ENCODE peak calls at places on chromosomes 13 and 19, in five cellular contexts. One of them, this sample, is unnamed. For H3K9me3, the result is how much of the 10 kb centered on the place peaks cover.

GRCh38 chr13:108365255-108365654 is 95.7 kb downstream of the TNFSF13B start:
- DNase-seq in fibroblast of lung: no peak
- DNase-seq in iPS DF 6.9: no peak
- DNase-seq in CD4-positive, alpha-beta memory T cell: no peak
- DNase-seq in esophagus squamous epithelium: no peak
- DNase-seq in this sample: no peak

GRCh38 chr13:64723735-64724134 is 2506.4 kb downstream of the PCDH9 start:
- DNase-seq in CD4-positive, alpha-beta memory T cell: no peak
- DNase-seq in esophagus squamous epithelium: no peak
- DNase-seq in fibroblast of lung: peak
- DNase-seq in iPS DF 6.9: no peak
- DNase-seq in this sample: no peak

GRCh38 chr13:101065314-101065713 is 351.0 kb downstream of the NALCN start:
- DNase-seq in CD4-positive, alpha-beta memory T cell: no peak
- DNase-seq in esophagus squamous epithelium: no peak
- DNase-seq in fibroblast of lung: no peak
- DNase-seq in iPS DF 6.9: no peak
- DNase-seq in this sample: no peak

GRCh38 chr19:31066385-31066784 is 282.9 kb downstream of the TSHZ3 start:
- DNase-seq in CD4-positive, alpha-beta memory T cell: no peak
- DNase-seq in iPS DF 6.9: no peak
- DNase-seq in fibroblast of lung: peak
- DNase-seq in esophagus squamous epithelium: no peak
- DNase-seq in this sample: no peak

GRCh38 chr19:55113570-55114039 is 3.8 kb downstream of the PPP1R12C start:
- DNase-seq in esophagus squamous epithelium: no peak
- DNase-seq in iPS DF 6.9: no peak
- DNase-seq in CD4-positive, alpha-beta memory T cell: no peak
- DNase-seq in fibroblast of lung: peak
- DNase-seq in this sample: no peak

GRCh38 chr13:105991622-105992254 is 543.7 kb downstream of the EFNB2 start:
- DNase-seq in CD4-positive, alpha-beta memory T cell: no peak
- DNase-seq in iPS DF 6.9: no peak
- DNase-seq in esophagus squamous epithelium: no peak
- DNase-seq in fibroblast of lung: peak
- DNase-seq in this sample: no peak

GRCh38 chr13:75399879-75400217 is 82.1 kb downstream of the TBC1D4 start:
- DNase-seq in CD4-positive, alpha-beta memory T cell: no peak
- DNase-seq in fibroblast of lung: no peak
- DNase-seq in esophagus squamous epithelium: no peak
- DNase-seq in iPS DF 6.9: no peak
- DNase-seq in this sample: no peak

GRCh38 chr13:99980201-99981114 is 1.1 kb upstream of the ZIC2 start:
- DNase-seq in fibroblast of lung: peak
- DNase-seq in CD4-positive, alpha-beta memory T cell: peak
- DNase-seq in esophagus squamous epithelium: no peak
- DNase-seq in iPS DF 6.9: no peak
- DNase-seq in this sample: peak

GRCh38 chr13:20492641-20493040 is 33.0 kb downstream of the CRYL1 start:
- DNase-seq in CD4-positive, alpha-beta memory T cell: peak
- DNase-seq in iPS DF 6.9: no peak
- DNase-seq in esophagus squamous epithelium: no peak
- DNase-seq in fibroblast of lung: peak
- DNase-seq in this sample: peak

GRCh38 chr19:30447276-30447870 is 75.2 kb downstream of the ZNF536 start:
- DNase-seq in iPS DF 6.9: no peak
- DNase-seq in esophagus squamous epithelium: no peak
- DNase-seq in fibroblast of lung: no peak
- DNase-seq in CD4-positive, alpha-beta memory T cell: no peak
- DNase-seq in this sample: no peak

GRCh38 chr19:34757441-34757840 is 15.6 kb downstream of the ZNF599 start:
- DNase-seq in fibroblast of lung: no peak
- DNase-seq in CD4-positive, alpha-beta memory T cell: no peak
- DNase-seq in iPS DF 6.9: no peak
- DNase-seq in esophagus squamous epithelium: no peak
- DNase-seq in this sample: no peak
- H3K9me3 ChIP-seq in fibroblast of lung: under half
- H3K9me3 ChIP-seq in CD4-positive, alpha-beta memory T cell: half or more
- H3K9me3 ChIP-seq in iPS DF 6.9: under half
- H3K9me3 ChIP-seq in esophagus squamous epithelium: under half
- H3K9me3 ChIP-seq in this sample: half or more

DNA sequence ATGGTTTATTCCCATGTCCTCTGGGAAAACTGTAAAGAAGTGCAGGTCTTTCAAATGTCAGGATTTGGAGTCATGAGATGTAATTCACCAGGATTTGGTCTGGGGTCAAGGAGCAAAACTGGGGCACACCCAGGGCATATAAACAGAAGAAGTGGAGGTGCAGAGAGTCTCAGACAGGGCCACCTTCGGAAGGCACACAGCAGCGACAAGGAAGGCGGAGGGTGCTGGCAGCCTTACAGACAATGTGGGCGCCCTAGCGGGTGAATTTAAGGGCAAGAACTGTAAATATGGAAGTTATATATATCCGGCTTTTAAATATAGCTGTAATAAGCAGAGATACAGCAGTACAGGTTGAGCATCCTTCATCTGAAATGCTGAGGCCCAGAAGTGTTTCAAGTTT is 31.2 kb downstream of the DHRS12 start:
- DNase-seq in esophagus squamous epithelium: no peak
- DNase-seq in fibroblast of lung: no peak
- DNase-seq in iPS DF 6.9: no peak
- DNase-seq in CD4-positive, alpha-beta memory T cell: no peak
- DNase-seq in this sample: no peak
- H3K9me3 ChIP-seq in esophagus squamous epithelium: under half
- H3K9me3 ChIP-seq in fibroblast of lung: under half
- H3K9me3 ChIP-seq in iPS DF 6.9: under half
- H3K9me3 ChIP-seq in CD4-positive, alpha-beta memory T cell: under half
- H3K9me3 ChIP-seq in this sample: under half

GRCh38 chr19:57398868-57399267 is 9.2 kb downstream of the ZNF548 start:
- DNase-seq in iPS DF 6.9: no peak
- DNase-seq in CD4-positive, alpha-beta memory T cell: no peak
- DNase-seq in fibroblast of lung: no peak
- DNase-seq in esophagus squamous epithelium: no peak
- DNase-seq in this sample: no peak
- H3K9me3 ChIP-seq in iPS DF 6.9: under half
- H3K9me3 ChIP-seq in CD4-positive, alpha-beta memory T cell: under half
- H3K9me3 ChIP-seq in fibroblast of lung: under half
- H3K9me3 ChIP-seq in esophagus squamous epithelium: under half
- H3K9me3 ChIP-seq in this sample: under half

DNA sequence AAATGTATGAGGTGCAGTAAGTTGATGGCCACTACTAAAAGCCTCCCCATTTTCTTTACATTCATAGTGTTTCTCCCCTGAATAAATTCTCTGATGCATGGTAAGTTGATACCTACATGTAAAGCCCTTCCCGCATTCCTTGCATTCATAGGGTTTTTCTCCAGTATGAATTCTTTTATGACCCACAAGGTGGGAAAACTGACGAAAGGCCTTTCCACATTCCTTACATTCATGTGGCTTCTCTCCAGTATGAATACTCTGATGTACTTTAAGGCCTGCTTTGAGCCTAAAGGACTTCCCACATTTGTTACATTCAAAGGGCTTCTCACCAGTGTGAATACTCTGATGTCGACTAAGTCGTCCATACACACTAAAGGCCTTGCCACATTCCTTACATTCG is 20.5 kb downstream of the ZNF607 start:
- DNase-seq in esophagus squamous epithelium: no peak
- DNase-seq in fibroblast of lung: no peak
- DNase-seq in CD4-positive, alpha-beta memory T cell: no peak
- DNase-seq in iPS DF 6.9: no peak
- DNase-seq in this sample: no peak
- H3K9me3 ChIP-seq in esophagus squamous epithelium: under half
- H3K9me3 ChIP-seq in fibroblast of lung: under half
- H3K9me3 ChIP-seq in CD4-positive, alpha-beta memory T cell: under half
- H3K9me3 ChIP-seq in iPS DF 6.9: under half
- H3K9me3 ChIP-seq in this sample: under half

DNA sequence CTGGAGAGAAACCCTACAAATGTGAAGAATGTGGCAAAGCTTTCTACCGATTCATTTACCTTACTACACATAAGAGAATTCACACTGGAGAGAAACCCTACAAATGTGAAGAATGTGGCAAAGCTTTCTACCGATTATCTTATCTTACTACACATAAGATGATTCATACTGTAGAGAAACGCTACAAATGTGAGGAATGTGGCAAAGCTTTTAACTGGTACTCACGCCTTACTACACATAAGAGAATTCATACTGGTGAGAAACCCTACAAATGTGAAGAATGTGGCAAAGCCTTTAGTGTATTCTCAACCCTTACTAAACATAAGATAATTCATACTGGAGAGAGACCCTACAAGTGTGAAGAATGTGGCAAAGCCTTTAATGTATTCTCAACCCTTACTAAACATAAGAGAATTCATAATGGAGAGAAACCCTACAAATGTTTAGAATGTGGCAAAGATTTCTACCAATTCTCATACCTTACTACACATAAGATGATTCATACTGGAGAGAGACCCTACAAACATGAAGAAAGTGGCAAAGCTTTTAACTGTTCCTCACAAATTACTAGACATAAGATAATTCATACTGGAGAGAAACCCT is 12.9 kb upstream of the ZNF493 start:
- DNase-seq in CD4-positive, alpha-beta memory T cell: no peak
- DNase-seq in esophagus squamous epithelium: no peak
- DNase-seq in iPS DF 6.9: no peak
- DNase-seq in fibroblast of lung: no peak
- DNase-seq in this sample: no peak
- H3K9me3 ChIP-seq in CD4-positive, alpha-beta memory T cell: under half
- H3K9me3 ChIP-seq in esophagus squamous epithelium: under half
- H3K9me3 ChIP-seq in iPS DF 6.9: under half
- H3K9me3 ChIP-seq in fibroblast of lung: under half
- H3K9me3 ChIP-seq in this sample: under half

GRCh38 chr19:20558011-20558410 is 7.6 kb downstream of the ZNF737 start:
- DNase-seq in CD4-positive, alpha-beta memory T cell: no peak
- DNase-seq in esophagus squamous epithelium: no peak
- DNase-seq in iPS DF 6.9: no peak
- DNase-seq in fibroblast of lung: no peak
- DNase-seq in this sample: no peak
- H3K9me3 ChIP-seq in CD4-positive, alpha-beta memory T cell: half or more
- H3K9me3 ChIP-seq in esophagus squamous epithelium: under half
- H3K9me3 ChIP-seq in iPS DF 6.9: under half
- H3K9me3 ChIP-seq in fibroblast of lung: under half
- H3K9me3 ChIP-seq in this sample: under half

GRCh38 chr19:58059681-58060080 is 599 bp downstream of the ZNF135 start:
- DNase-seq in fibroblast of lung: no peak
- DNase-seq in iPS DF 6.9: no peak
- DNase-seq in CD4-positive, alpha-beta memory T cell: no peak
- DNase-seq in esophagus squamous epithelium: no peak
- DNase-seq in this sample: no peak

GRCh38 chr19:58056861-58057260 is 2.2 kb upstream of the ZNF135 start:
- DNase-seq in esophagus squamous epithelium: no peak
- DNase-seq in fibroblast of lung: no peak
- DNase-seq in CD4-positive, alpha-beta memory T cell: no peak
- DNase-seq in iPS DF 6.9: no peak
- DNase-seq in this sample: no peak

GRCh38 chr19:58060231-58060630 is 1.1 kb downstream of the ZNF135 start:
- DNase-seq in iPS DF 6.9: no peak
- DNase-seq in esophagus squamous epithelium: no peak
- DNase-seq in CD4-positive, alpha-beta memory T cell: no peak
- DNase-seq in fibroblast of lung: no peak
- DNase-seq in this sample: no peak

GRCh38 chr19:58058428-58058827 is 654 bp upstream of the ZNF135 start:
- DNase-seq in fibroblast of lung: no peak
- DNase-seq in iPS DF 6.9: no peak
- DNase-seq in esophagus squamous epithelium: no peak
- DNase-seq in CD4-positive, alpha-beta memory T cell: no peak
- DNase-seq in this sample: no peak

DNA sequence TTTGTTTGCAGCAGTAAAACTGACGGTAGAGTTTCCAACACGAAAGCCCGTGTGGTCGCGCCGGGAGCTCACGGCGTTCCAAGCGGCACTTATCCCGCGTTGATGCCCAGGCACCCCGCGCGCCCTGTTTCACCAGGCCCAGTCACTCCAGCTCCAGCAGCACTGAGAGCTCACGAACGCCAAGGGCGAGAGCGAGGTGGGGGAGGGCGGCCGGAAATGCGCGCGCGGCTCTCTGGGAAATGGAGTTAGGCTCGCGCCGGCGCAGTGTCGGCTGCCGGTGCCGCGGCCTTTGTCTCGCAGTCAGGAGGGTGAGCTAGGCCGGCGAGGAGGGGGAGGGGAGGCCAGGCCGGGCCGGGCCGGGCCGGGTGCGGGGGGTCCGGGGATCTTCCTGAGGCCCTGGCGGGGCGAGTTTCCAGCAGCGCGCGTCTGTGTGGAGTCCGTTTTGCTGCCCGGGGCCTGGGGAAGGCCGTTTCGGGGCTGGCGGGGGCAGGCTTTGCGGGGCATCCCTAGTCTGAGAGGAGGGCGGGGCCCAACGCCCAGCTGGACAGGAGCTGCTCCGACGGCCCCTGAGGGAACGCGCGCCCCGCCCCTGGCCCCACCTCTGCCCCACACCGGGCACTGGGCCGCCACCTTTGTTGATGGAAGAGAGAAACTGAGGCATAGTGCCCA is at the start of gene ZNF135:
- DNase-seq in esophagus squamous epithelium: peak
- DNase-seq in CD4-positive, alpha-beta memory T cell: peak
- DNase-seq in iPS DF 6.9: peak
- DNase-seq in fibroblast of lung: peak
- DNase-seq in this sample: peak
- H3K9me3 ChIP-seq in esophagus squamous epithelium: under half
- H3K9me3 ChIP-seq in CD4-positive, alpha-beta memory T cell: under half
- H3K9me3 ChIP-seq in iPS DF 6.9: under half
- H3K9me3 ChIP-seq in fibroblast of lung: under half
- H3K9me3 ChIP-seq in this sample: under half

GRCh38 chr13:85665286-85665685 is 133.9 kb downstream of the SLITRK6 start:
- DNase-seq in CD4-positive, alpha-beta memory T cell: no peak
- DNase-seq in iPS DF 6.9: no peak
- DNase-seq in fibroblast of lung: peak
- DNase-seq in esophagus squamous epithelium: no peak
- DNase-seq in this sample: no peak
- H3K9me3 ChIP-seq in CD4-positive, alpha-beta memory T cell: under half
- H3K9me3 ChIP-seq in iPS DF 6.9: under half
- H3K9me3 ChIP-seq in fibroblast of lung: under half
- H3K9me3 ChIP-seq in esophagus squamous epithelium: under half
- H3K9me3 ChIP-seq in this sample: under half

GRCh38 chr19:5456836-5457200 is 1.6 kb downstream of the ZNRF4 start:
- DNase-seq in fibroblast of lung: no peak
- DNase-seq in CD4-positive, alpha-beta memory T cell: no peak
- DNase-seq in esophagus squamous epithelium: no peak
- DNase-seq in iPS DF 6.9: no peak
- DNase-seq in this sample: no peak

GRCh38 chr19:5458420-5458819 is 3.2 kb downstream of the ZNRF4 start:
- DNase-seq in esophagus squamous epithelium: no peak
- DNase-seq in iPS DF 6.9: no peak
- DNase-seq in fibroblast of lung: no peak
- DNase-seq in CD4-positive, alpha-beta memory T cell: no peak
- DNase-seq in this sample: no peak

GRCh38 chr19:5459360-5459759 is 4.1 kb downstream of the ZNRF4 start:
- DNase-seq in esophagus squamous epithelium: no peak
- DNase-seq in iPS DF 6.9: no peak
- DNase-seq in fibroblast of lung: peak
- DNase-seq in CD4-positive, alpha-beta memory T cell: no peak
- DNase-seq in this sample: no peak

GRCh38 chr19:5456130-5456835 is 1.1 kb downstream of the ZNRF4 start:
- DNase-seq in CD4-positive, alpha-beta memory T cell: no peak
- DNase-seq in iPS DF 6.9: no peak
- DNase-seq in fibroblast of lung: no peak
- DNase-seq in esophagus squamous epithelium: no peak
- DNase-seq in this sample: no peak

DNA sequence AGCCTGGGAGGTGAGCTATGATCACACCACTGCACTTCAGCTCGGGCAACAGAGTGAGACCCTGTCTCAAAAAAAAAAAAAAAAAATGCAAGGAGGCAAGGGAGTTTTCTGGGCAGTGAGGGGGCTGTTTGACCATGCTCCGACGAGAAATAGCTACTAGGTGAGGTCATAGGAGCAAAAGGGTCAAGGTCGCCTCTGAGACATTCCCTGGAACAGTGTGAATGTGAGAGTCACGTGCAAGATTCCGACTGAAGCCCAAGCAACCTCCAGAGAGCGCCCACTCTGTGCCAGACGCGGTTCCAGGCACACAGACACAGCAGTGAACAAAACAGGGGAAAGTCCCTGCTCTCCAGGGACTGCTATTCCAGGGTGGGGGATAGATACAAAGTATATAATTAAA is 2.5 kb downstream of the ZNRF4 start:
- DNase-seq in esophagus squamous epithelium: no peak
- DNase-seq in CD4-positive, alpha-beta memory T cell: no peak
- DNase-seq in fibroblast of lung: no peak
- DNase-seq in iPS DF 6.9: no peak
- DNase-seq in this sample: no peak
- H3K9me3 ChIP-seq in esophagus squamous epithelium: under half
- H3K9me3 ChIP-seq in CD4-positive, alpha-beta memory T cell: under half
- H3K9me3 ChIP-seq in fibroblast of lung: under half
- H3K9me3 ChIP-seq in iPS DF 6.9: under half
- H3K9me3 ChIP-seq in this sample: under half